ENCODE peak calls at places on chromosomes 7 and 10, in four cellular contexts. V, Y, P and G are unnamed samples.

GRCh38 chr10:103660364-103661197 is 167.1 kb downstream of the NEURL1 start:
- DNase-seq in V (no peak), Y (no peak), P (peak; percentile 61), G (peak; percentile 36)

GRCh38 chr7:95011156-95011928 is 103.9 kb downstream of the PPP1R9A start:
- DNase-seq in V (peak; percentile 1), Y (peak; percentile 53), P (peak; percentile 37), G (peak; percentile 64)

GRCh38 chr7:19754521-19755116 is 18.8 kb downstream of the TMEM196 start:
- DNase-seq in V (no peak), Y (peak; percentile 64), P (peak; percentile 61), G (no peak)

GRCh38 chr10:22435650-22436049 is 90.4 kb downstream of the SPAG6 start:
- DNase-seq in V (no peak), Y (no peak), P (no peak), G (no peak)

GRCh38 chr7:130352335-130353074 is 7.9 kb downstream of the CPA5 start:
- DNase-seq in V (no peak), Y (peak; percentile 65), P (peak; percentile 86), G (peak; percentile 41)

GRCh38 chr7:126805351-126805750 is 447.4 kb downstream of the GRM8 start:
- DNase-seq in V (no peak), Y (no peak), P (no peak), G (no peak)

GRCh38 chr10:86265236-86265876 is 101.2 kb downstream of the GRID1 start:
- DNase-seq in V (no peak), Y (no peak), P (no peak), G (no peak)

GRCh38 chr7:128105228-128106022 is 74.2 kb upstream of the LRRC4 start:
- DNase-seq in V (no peak), Y (no peak), P (no peak), G (no peak)

GRCh38 chr7:3722396-3722846 is 421.4 kb downstream of the SDK1 start:
- DNase-seq in V (no peak), Y (no peak), P (peak; percentile 21), G (no peak)

GRCh38 chr7:98186452-98187137 is 24.6 kb upstream of the BHLHA15 start:
- DNase-seq in V (no peak), Y (peak; percentile 67), P (peak; percentile 51), G (peak; percentile 58)

GRCh38 chr7:1567082-1567771 is 2.6 kb downstream of the PSMG3 start:
- DNase-seq in V (no peak), Y (peak; percentile 56), P (peak; percentile 72), G (no peak)

GRCh38 chr10:7534480-7534852 is 123.6 kb upstream of the SFMBT2 start:
- DNase-seq in V (no peak), Y (no peak), P (no peak), G (no peak)

GRCh38 chr7:48250441-48250951 is 79.2 kb downstream of the ABCA13 start:
- DNase-seq in V (no peak), Y (peak; percentile 19), P (peak; percentile 38), G (no peak)

GRCh38 chr10:68301301-68301700 is 30.6 kb upstream of the HNRNPH3 start:
- DNase-seq in V (no peak), Y (no peak), P (no peak), G (no peak)

GRCh38 chr7:42159150-42159549 is 77.9 kb downstream of the GLI3 start:
- DNase-seq in V (no peak), Y (no peak), P (no peak), G (no peak)

GRCh38 chr10:21526952-21527633 is 1.6 kb upstream of the SKIDA1 start:
- DNase-seq in V (no peak), Y (peak; percentile 37), P (peak; percentile 69), G (no peak)

GRCh38 chr10:75788394-75789205 is 357.2 kb downstream of the LRMDA start:
- DNase-seq in V (no peak), Y (peak; percentile 20), P (peak; percentile 95), G (no peak)

GRCh38 chr10:46198516-46198915 is 88.3 kb upstream of the ANTXRL start:
- DNase-seq in V (no peak), Y (peak; percentile 39), P (no peak), G (no peak)

GRCh38 chr10:104045151-104046089 is 40.3 kb downstream of the COL17A1 start:
- DNase-seq in V (no peak), Y (no peak), P (peak; percentile 77), G (peak; percentile 75)

GRCh38 chr10:29688230-29688634 is 53.5 kb upstream of the SVIL start:
- DNase-seq in V (no peak), Y (no peak), P (no peak), G (no peak)

GRCh38 chr10:54900584-54900983 is 99.6 kb upstream of the PCDH15 start:
- DNase-seq in V (no peak), Y (no peak), P (no peak), G (no peak)

GRCh38 chr10:110944997-110945396 is 25.6 kb downstream of the SHOC2 start:
- DNase-seq in V (no peak), Y (peak; percentile 38), P (peak; percentile 68), G (no peak)

GRCh38 chr10:125878957-125879835 is 1.9 kb downstream of the DHX32 start:
- DNase-seq in V (peak; percentile 31), Y (peak; percentile 97), P (peak; percentile 93), G (peak; percentile 89)

GRCh38 chr7:99123571-99124033 is 20.3 kb downstream of the SMURF1 start:
- DNase-seq in V (no peak), Y (peak; percentile 58), P (peak; percentile 67), G (no peak)

GRCh38 chr10:24518981-24519597 is 204.6 kb downstream of the ARHGAP21 start:
- DNase-seq in V (peak; percentile 19), Y (peak; percentile 54), P (peak; percentile 67), G (peak; percentile 43)

GRCh38 chr7:50342616-50343114 is 38.1 kb downstream of the IKZF1 start:
- DNase-seq in V (no peak), Y (no peak), P (no peak), G (no peak)

GRCh38 chr7:17304926-17305325 is 6.5 kb downstream of the AHR start:
- DNase-seq in V (peak; percentile 50), Y (peak; percentile 96), P (peak; percentile 86), G (peak; percentile 84)

GRCh38 chr10:118920206-118920605 is 109.3 kb upstream of the NANOS1 start:
- DNase-seq in V (no peak), Y (no peak), P (no peak), G (no peak)

GRCh38 chr10:46255696-46256355 is 31.0 kb upstream of the ANTXRL start:
- DNase-seq in V (no peak), Y (peak; percentile 30), P (peak; percentile 3), G (peak; percentile 38)

DNA sequence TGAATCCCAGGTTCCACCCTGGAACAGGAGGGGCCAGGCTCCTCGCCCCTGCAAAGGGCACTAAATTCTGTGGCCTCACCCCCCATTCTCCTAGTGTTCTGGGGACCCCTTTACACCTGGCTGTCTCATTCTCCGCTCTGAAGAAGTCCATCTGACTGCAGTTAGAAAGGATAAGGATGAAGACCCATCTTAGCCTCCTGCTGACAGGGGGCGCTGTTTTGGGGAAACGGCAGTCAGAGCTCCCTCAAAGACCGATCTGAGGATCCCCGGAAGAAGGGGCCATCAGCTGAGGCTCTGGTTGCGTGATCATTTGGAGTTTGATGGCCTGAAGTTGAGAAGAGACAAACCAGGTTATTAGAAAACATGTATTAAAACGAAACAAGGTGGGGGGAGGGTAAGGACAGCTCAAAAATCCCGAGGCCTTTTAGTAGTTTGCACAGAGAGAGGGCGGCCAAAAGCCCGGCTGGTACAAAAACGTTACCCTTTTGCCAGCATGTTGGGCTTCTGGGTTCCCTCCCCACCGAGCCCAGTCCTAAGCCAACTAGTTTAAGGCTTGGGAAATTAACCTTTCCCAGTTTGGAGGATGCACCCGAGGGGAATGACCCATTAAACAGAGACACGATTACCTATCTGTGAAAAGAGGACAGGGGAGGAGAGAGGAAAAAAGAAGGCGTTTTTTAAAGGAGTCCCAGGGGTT is 102.8 kb downstream of the CHN2 start:
- DNase-seq in V (no peak), Y (no peak), P (no peak), G (no peak)
- TF ChIP-seq CTCF in V (peak; percentile 2), Y (no peak), P (peak; percentile 5), G (peak; percentile 33)

GRCh38 chr10:99433378-99434020 is 3.1 kb upstream of the GOT1 start:
- DNase-seq in V (no peak), Y (peak; percentile 31), P (no peak), G (no peak)
- TF ChIP-seq CTCF in V (no peak), Y (peak; percentile 44), P (no peak), G (peak; percentile 70)

GRCh38 chr7:134612197-134612596 is 34.5 kb upstream of the BPGM start:
- DNase-seq in V (no peak), Y (peak; percentile 53), P (no peak), G (no peak)
- TF ChIP-seq CTCF in V (no peak), Y (peak; percentile 13), P (no peak), G (peak; percentile 33)

DNA sequence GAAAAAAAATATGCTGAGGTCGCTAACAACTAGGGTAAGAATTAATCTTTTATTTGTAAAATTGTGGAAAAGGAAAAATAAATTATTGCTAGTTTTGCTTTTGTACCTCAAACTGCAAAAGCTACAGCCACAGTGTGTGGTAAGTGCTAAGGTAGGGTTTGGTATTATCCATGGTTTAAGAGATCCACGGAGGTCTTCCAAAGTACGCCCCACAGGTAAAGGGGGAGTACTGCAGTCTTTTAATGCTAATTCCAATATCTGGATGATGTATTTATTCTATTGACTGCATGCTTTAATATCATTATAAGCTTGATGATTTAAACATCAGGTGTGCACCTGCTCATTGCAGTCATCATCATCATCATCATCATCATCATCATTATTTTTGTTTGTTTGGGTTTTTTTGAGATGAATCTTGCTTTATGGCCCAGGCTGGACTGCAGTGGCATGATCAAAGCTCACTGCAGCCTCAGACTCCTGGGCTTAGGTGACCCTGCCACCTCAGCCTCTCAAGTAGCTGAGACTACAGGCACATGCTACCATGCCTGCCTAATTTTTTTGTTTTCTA is 38.4 kb upstream of the BMS1 start:
- DNase-seq in V (no peak), Y (no peak), P (no peak), G (no peak)
- TF ChIP-seq CTCF in V (no peak), Y (no peak), P (no peak), G (peak; percentile 16)

GRCh38 chr7:87874066-87874465 is 2.1 kb downstream of the SLC25A40 start:
- DNase-seq in V (no peak), Y (no peak), P (no peak), G (no peak)

GRCh38 chr7:87876040-87876758 is at the start of the genes DBF4 and SLC25A40:
- DNase-seq in V (peak; percentile 77), Y (peak; percentile 92), P (peak; percentile 87), G (peak; percentile 92)

GRCh38 chr7:87877641-87878040 is 1.3 kb downstream of the DBF4 start:
- DNase-seq in V (no peak), Y (no peak), P (peak; percentile 31), G (no peak)

GRCh38 chr7:87876759-87877234 is 504 bp downstream of the DBF4 start:
- DNase-seq in V (peak; percentile 14), Y (peak; percentile 40), P (peak; percentile 62), G (peak; percentile 50)

GRCh38 chr7:87875151-87876039 is 765 bp downstream of the SLC25A40 start:
- DNase-seq in V (no peak), Y (peak; percentile 9), P (peak; percentile 12), G (no peak)
- TF ChIP-seq CTCF in V (no peak), Y (no peak), P (no peak), G (no peak)